ENCODE peak calls at places on chromosomes 4 and X, in seven cellular contexts. X, D, Y, N, L, W and U are unnamed samples.

GRCh38 chr4:182560358-182560757 is 317.2 kb downstream of the TENM3 start:
- DNase-seq in W (no peak), Y (no peak), X (no peak), N (peak; percentile 86), D (no peak), L (no peak), U (no peak)

GRCh38 chrX:129359269-129359668 is 164.0 kb downstream of the SMARCA1 start:
- DNase-seq in Y (no peak), D (peak; percentile 5), L (no peak), N (no peak), W (no peak), X (no peak), U (no peak)

GRCh38 chrX:131237363-131237762 is 51.7 kb downstream of the IGSF1 start:
- DNase-seq in L (no peak), W (no peak), D (no peak), N (no peak), X (no peak), Y (peak; percentile 7), U (no peak)

GRCh38 chr4:89784686-89785227 is 52.2 kb downstream of the SNCA start:
- DNase-seq in W (no peak), N (no peak), L (no peak), Y (no peak), D (no peak), X (no peak), U (no peak)

GRCh38 chrX:128460835-128461234 is 408.6 kb upstream of the ACTRT1 start:
- DNase-seq in X (no peak), Y (no peak), N (no peak), L (no peak), W (peak; percentile 8), D (no peak), U (no peak)

GRCh38 chrX:39900788-39901170 is 197.0 kb downstream of the BCOR start:
- DNase-seq in X (no peak), N (no peak), W (peak; percentile 71), Y (no peak), D (no peak), L (no peak), U (no peak)

GRCh38 chr4:128590034-128590740 is 219.3 kb upstream of the JADE1 start:
- DNase-seq in W (no peak), X (no peak), N (no peak), L (no peak), D (peak; percentile 6), Y (no peak), U (no peak)

GRCh38 chrX:55161581-55161980 is 58.6 kb upstream of the PAGE5 start:
- DNase-seq in Y (no peak), D (no peak), N (no peak), W (no peak), L (no peak), X (no peak), U (no peak)

GRCh38 chrX:37302569-37302968 is 46.6 kb upstream of the PRRG1 start:
- DNase-seq in N (no peak), X (no peak), L (no peak), D (peak; percentile 7), Y (no peak), W (no peak), U (no peak)

GRCh38 chr4:177283167-177283566 is 26.5 kb upstream of the NEIL3 start:
- DNase-seq in Y (no peak), W (no peak), N (no peak), D (no peak), X (no peak), L (no peak), U (no peak)

GRCh38 chrX:55794420-55794819 is 76.9 kb downstream of the RRAGB start:
- DNase-seq in Y (no peak), W (no peak), L (peak; percentile 73), X (no peak), N (no peak), D (no peak), U (no peak)

GRCh38 chr4:15159477-15160019 is 157.3 kb downstream of the CPEB2 start:
- DNase-seq in D (peak; percentile 29), Y (no peak), W (no peak), N (no peak), X (no peak), L (no peak), U (no peak)

GRCh38 chrX:107935664-107936433 is 46.3 kb downstream of the TEX13B start:
- DNase-seq in D (no peak), L (no peak), W (no peak), X (no peak), N (no peak), Y (no peak), U (no peak)

DNA sequence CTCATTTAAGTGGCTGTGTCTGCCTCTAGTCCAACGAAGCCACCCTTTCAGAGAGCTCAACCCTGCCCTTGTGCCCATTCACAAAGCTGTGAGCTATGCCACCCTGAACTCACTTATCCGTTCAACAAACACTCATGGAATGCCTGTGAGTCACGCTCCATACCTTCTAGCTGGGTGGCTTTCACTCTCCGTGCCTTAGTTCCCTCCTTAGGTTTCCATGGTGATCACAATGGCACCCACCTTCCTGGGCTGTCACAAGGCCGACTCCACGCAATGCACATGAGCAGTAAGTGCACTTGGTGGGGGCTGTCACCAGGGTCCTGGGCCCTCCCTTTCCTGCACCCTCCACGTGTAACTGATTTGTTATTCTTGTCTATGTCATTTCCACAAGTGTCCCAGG is 37.2 kb upstream of the PPP2R2C start:
- DNase-seq in L (no peak), W (no peak), N (no peak), X (no peak), D (no peak), Y (no peak), U (no peak)
- TF ChIP-seq TAF1 in L (no peak), W (no peak), N (no peak), X (no peak), D (no peak), Y (no peak), U (no peak)

DNA sequence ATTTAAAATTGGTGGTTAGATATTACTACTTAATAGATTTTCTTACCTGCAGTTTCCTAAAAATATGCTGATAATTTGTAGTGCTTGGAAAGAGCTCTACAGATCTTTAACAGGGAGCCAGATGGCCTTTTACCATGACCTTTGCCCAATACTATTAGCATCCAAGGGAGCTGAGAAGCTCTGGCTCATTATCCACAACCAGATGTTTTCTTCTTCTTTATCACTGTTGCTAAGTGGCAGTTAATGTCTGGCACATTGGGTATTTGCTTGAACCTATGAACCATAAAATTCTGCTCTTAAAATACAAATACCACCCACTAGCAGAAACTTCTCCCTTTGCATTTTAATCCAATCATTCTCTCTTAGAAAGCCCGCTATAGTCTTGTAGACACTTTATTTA is 1480.3 kb downstream of the C4orf33 start:
- DNase-seq in Y (no peak), N (no peak), W (peak; percentile 28), L (no peak), D (no peak), X (no peak), U (no peak)
- TF ChIP-seq TAF1 in Y (no peak), N (no peak), W (no peak), L (no peak), D (no peak), X (no peak), U (no peak)

DNA sequence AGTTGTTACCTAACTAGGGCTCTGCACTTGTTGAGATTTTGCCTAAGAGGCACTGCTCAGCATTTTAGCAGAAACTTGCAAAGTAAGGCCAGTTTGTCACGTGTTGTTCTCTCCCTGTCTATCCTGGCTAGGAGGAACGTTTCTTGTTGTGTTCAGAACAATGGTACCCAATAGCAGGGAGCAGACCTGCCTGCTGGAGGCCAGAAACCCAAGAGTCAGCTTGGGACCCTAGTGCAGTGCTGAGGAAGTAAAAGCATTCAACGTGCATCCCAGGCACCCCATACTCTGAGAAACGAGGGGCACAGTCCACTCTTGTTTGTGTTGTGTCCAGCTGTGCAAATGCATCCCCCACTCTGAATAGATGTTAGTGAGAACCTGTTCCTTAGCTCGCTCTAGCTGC is 42.4 kb downstream of the SOD3 start:
- DNase-seq in D (no peak), X (no peak), Y (no peak), W (no peak), N (no peak), L (no peak), U (no peak)
- TF ChIP-seq TAF1 in D (no peak), X (no peak), Y (no peak), W (no peak), N (no peak), L (no peak), U (no peak)

GRCh38 chr4:144902614-144903013 is 195.4 kb downstream of the ANAPC10 start:
- DNase-seq in X (no peak), N (no peak), D (no peak), Y (no peak), L (no peak), W (no peak), U (no peak)

GRCh38 chr4:144906181-144906895 is 191.7 kb downstream of the ANAPC10 start:
- DNase-seq in Y (no peak), D (no peak), N (no peak), X (no peak), L (peak; percentile 38), W (no peak), U (no peak)

GRCh38 chr4:144899393-144899792 is 198.6 kb downstream of the ANAPC10 start:
- DNase-seq in D (no peak), X (no peak), Y (peak; percentile 9), N (no peak), L (no peak), W (no peak), U (no peak)

GRCh38 chr4:144905286-144905685 is 192.7 kb downstream of the ANAPC10 start:
- DNase-seq in L (no peak), Y (no peak), W (no peak), N (no peak), D (no peak), X (no peak), U (no peak)

DNA sequence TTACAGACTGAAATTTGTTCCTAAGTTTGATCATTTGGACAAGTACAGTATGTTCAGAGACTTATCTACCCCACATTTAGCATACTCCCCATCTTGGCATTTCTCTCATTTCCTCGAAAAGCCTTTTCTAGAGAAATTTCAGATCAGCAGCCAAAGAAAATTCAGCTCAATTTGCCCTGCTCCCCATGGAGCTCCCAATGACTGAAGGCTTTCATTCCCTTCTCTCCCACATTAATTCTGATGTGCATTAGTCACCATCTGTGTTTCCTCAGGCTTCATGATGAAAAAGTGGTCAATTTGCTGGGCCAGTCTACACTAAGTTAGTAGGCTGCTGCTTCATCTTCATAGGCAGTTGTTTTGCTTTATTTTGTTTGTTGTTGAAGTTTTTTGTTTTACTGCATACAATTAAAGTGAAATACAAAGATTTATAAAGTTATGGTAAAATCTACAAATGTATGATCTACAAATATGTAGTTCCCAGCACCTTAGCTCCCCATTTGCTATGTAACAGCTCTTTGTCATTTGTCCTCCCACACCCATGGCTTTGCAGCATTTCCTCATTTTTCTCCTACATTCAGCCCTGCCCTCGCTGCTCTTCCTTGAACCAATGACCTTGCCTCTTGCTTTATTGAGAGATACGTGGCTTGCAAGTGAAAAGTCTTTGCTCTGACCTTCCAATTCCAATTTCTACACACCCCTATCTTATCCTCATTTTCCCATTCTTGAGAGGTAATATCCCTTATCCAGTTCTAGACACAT is 193.9 kb downstream of the ANAPC10 start:
- DNase-seq in Y (no peak), N (no peak), L (no peak), W (no peak), D (no peak), X (no peak), U (no peak)
- TF ChIP-seq TAF1 in Y (no peak), N (no peak), L (no peak), W (no peak), D (no peak), X (no peak), U (no peak)